ENCODE peak calls at places on chromosomes 6 and 20, in seven cellular contexts. S, B, A, G, D, M and F are unnamed samples.

GRCh38 chr6:157314705-157315321 is 8.5 kb downstream of the TMEM242 start:
- DNase-seq in S (no peak), B (no peak), A (peak; percentile 74), G (no peak), D (no peak), M (peak; percentile 69), F (peak; percentile 88)

GRCh38 chr20:17594443-17594842 is 24.6 kb downstream of the DSTN start:
- DNase-seq in S (no peak), B (no peak), A (no peak), G (no peak), D (peak; percentile 27), M (no peak), F (peak; percentile 84)

GRCh38 chr6:34138924-34139323 is 7.0 kb downstream of the GRM4 start:
- DNase-seq in S (no peak), B (no peak), A (no peak), G (no peak), D (no peak), M (no peak), F (no peak)

GRCh38 chr6:88378639-88379038 is 212.5 kb upstream of the CNR1 start:
- DNase-seq in S (no peak), B (no peak), A (no peak), G (no peak), D (no peak), M (no peak), F (no peak)

GRCh38 chr6:167408235-167408869 is 83.5 kb downstream of the TTLL2 start:
- DNase-seq in S (no peak), B (no peak), A (no peak), G (no peak), D (no peak), M (no peak), F (no peak)

GRCh38 chr6:37092851-37093727 is 76.9 kb upstream of the PIM1 start:
- DNase-seq in S (no peak), B (peak; percentile 87), A (no peak), G (no peak), D (no peak), M (no peak), F (no peak)

GRCh38 chr20:6660441-6660840 is 107.0 kb upstream of the BMP2 start:
- DNase-seq in S (peak; percentile 79), B (peak; percentile 83), A (no peak), G (no peak), D (no peak), M (no peak), F (no peak)

GRCh38 chr6:110067837-110068591 is 89.9 kb downstream of the GPR6 start:
- DNase-seq in S (no peak), B (no peak), A (no peak), G (no peak), D (peak; percentile 12), M (no peak), F (peak; percentile 7)

GRCh38 chr20:33079267-33079666 is at the start of gene BPIFB4:
- DNase-seq in S (no peak), B (no peak), A (no peak), G (no peak), D (no peak), M (no peak), F (no peak)

GRCh38 chr20:12570371-12570770 is 438.4 kb upstream of the SPTLC3 start:
- DNase-seq in S (no peak), B (no peak), A (no peak), G (peak; percentile 64), D (no peak), M (peak; percentile 47), F (no peak)

GRCh38 chr20:54172856-54173652 is 732 bp downstream of the CYP24A1 start:
- DNase-seq in S (no peak), B (no peak), A (peak; percentile 26), G (peak; percentile 79), D (no peak), M (peak; percentile 56), F (no peak)
- TF ChIP-seq CTCF in S (no peak), B (no peak), A (no peak), G (no peak), D (no peak), M (no peak), F (no peak)

GRCh38 chr6:140281236-140281635 is 906.8 kb upstream of the CITED2 start:
- DNase-seq in S (no peak), B (no peak), A (no peak), G (no peak), D (no peak), M (no peak), F (no peak)
- TF ChIP-seq CTCF in S (no peak), B (no peak), A (no peak), G (no peak), D (no peak), M (no peak), F (no peak)

GRCh38 chr6:41100871-41101287 is 28.1 kb downstream of the NFYA start:
- DNase-seq in S (no peak), B (no peak), A (no peak), G (peak; percentile 87), D (no peak), M (no peak), F (no peak)
- TF ChIP-seq CTCF in S (no peak), B (no peak), A (no peak), G (peak; percentile 91), D (no peak), M (no peak), F (no peak)

GRCh38 chr6:119575721-119576120 is 226.2 kb upstream of the MAN1A1 start:
- DNase-seq in S (no peak), B (no peak), A (no peak), G (no peak), D (no peak), M (no peak), F (peak; percentile 26)
- TF ChIP-seq CTCF in S (no peak), B (no peak), A (no peak), G (no peak), D (no peak), M (no peak), F (no peak)

GRCh38 chr6:294656-295565 is 2.6 kb downstream of the DUSP22 start:
- DNase-seq in S (no peak), B (no peak), A (no peak), G (peak; percentile 19), D (no peak), M (no peak), F (no peak)
- TF ChIP-seq CTCF in S (no peak), B (no peak), A (no peak), G (no peak), D (no peak), M (no peak), F (no peak)

DNA sequence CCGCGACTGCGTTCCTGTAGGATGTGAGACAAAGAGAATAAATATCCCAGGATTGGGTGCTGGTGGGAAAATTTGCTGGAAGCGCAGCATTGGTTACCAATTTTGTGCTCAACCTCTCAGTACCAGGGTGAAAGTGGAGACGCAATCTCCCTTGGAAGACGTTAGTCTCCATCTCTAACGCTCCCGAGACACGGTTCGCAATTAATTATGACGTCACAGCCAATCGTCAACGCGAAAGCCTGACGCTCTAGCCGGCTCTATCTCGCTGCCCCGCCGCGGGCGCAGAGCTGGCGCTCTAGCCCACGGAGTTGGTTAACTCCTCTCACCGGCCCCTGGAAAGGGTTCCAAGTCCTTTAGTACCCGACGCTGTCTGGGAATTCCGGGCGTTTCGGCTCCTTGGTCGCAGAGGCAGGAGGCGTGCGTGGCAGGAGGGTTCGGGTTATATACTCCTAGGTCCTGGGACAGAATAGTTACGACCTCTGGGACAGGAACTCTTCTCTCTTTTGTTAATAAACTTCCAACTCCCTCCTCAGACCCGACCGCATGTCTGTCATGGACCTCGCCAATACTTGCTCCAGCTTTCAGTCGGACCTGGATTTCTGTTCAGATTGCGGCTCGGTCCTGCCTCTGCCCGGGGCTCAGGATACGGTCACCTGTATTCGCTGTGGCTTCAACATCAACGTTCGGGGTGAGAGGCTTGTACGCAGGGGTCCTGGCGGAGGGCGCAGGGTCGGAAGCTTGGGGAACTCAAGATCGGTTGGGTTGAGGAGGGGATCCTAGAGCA is at the start of gene POLR1H:
- DNase-seq in S (peak; percentile 95), B (peak; percentile 98), A (peak; percentile 90), G (peak; percentile 87), D (peak; percentile 95), M (peak; percentile 88), F (peak; percentile 98)
- TF ChIP-seq CTCF in S (peak; percentile 20), B (no peak), A (no peak), G (no peak), D (no peak), M (no peak), F (no peak)

GRCh38 chr6:128111096-128111495 is 210.2 kb upstream of the THEMIS start:
- DNase-seq in S (no peak), B (no peak), A (no peak), G (no peak), D (peak; percentile 31), M (no peak), F (peak; percentile 31)
- TF ChIP-seq CTCF in S (no peak), B (no peak), A (no peak), G (no peak), D (no peak), M (no peak), F (no peak)

GRCh38 chr6:78851156-78851555 is 16.2 kb upstream of the IRAK1BP1 start:
- DNase-seq in S (no peak), B (no peak), A (no peak), G (no peak), D (no peak), M (no peak), F (no peak)

GRCh38 chr6:78850621-78851020 is 16.7 kb upstream of the IRAK1BP1 start:
- DNase-seq in S (no peak), B (no peak), A (no peak), G (no peak), D (no peak), M (no peak), F (no peak)

GRCh38 chr6:78854501-78854900 is 12.8 kb upstream of the IRAK1BP1 start:
- DNase-seq in S (no peak), B (no peak), A (no peak), G (no peak), D (no peak), M (no peak), F (no peak)
- TF ChIP-seq CTCF in S (no peak), B (no peak), A (no peak), G (no peak), D (no peak), M (no peak), F (no peak)